ENCODE peak calls at places on chromosomes 1 and 21, in seven cellular contexts. One of them, this sample, is unnamed.

GRCh38 chr1:95002657-95003432 is 69.9 kb downstream of the ALG14 start:
- DNase-seq in MCF 10A: no peak
- DNase-seq in lower lobe of right lung: no peak
- DNase-seq in cardiac fibroblast: peak; percentile 49
- DNase-seq in B cell: no peak
- DNase-seq in activated CD8-positive, alpha-beta T cell treated with anti-CD3 and anti-CD28 coated beads for 36 hours: no peak
- DNase-seq in natural killer cell: no peak
- DNase-seq in this sample: no peak

GRCh38 chr1:114512595-114513280 is 1.7 kb upstream of the TRIM33 start:
- DNase-seq in activated CD8-positive, alpha-beta T cell treated with anti-CD3 and anti-CD28 coated beads for 36 hours: no peak
- DNase-seq in cardiac fibroblast: no peak
- DNase-seq in lower lobe of right lung: no peak
- DNase-seq in natural killer cell: no peak
- DNase-seq in MCF 10A: no peak
- DNase-seq in B cell: no peak
- DNase-seq in this sample: no peak

GRCh38 chr1:2605754-2606003 is 19.1 kb downstream of the PRXL2B start:
- DNase-seq in activated CD8-positive, alpha-beta T cell treated with anti-CD3 and anti-CD28 coated beads for 36 hours: no peak
- DNase-seq in lower lobe of right lung: no peak
- DNase-seq in cardiac fibroblast: no peak
- DNase-seq in natural killer cell: no peak
- DNase-seq in B cell: no peak
- DNase-seq in MCF 10A: no peak
- DNase-seq in this sample: no peak

GRCh38 chr1:220927442-220927841 is 48.2 kb downstream of the HLX start:
- DNase-seq in MCF 10A: no peak
- DNase-seq in cardiac fibroblast: no peak
- DNase-seq in B cell: no peak
- DNase-seq in natural killer cell: no peak
- DNase-seq in activated CD8-positive, alpha-beta T cell treated with anti-CD3 and anti-CD28 coated beads for 36 hours: no peak
- DNase-seq in lower lobe of right lung: no peak
- DNase-seq in this sample: no peak

GRCh38 chr1:32811265-32811664 is 5.9 kb downstream of the YARS1 start:
- DNase-seq in B cell: no peak
- DNase-seq in activated CD8-positive, alpha-beta T cell treated with anti-CD3 and anti-CD28 coated beads for 36 hours: no peak
- DNase-seq in natural killer cell: no peak
- DNase-seq in lower lobe of right lung: no peak
- DNase-seq in MCF 10A: no peak
- DNase-seq in cardiac fibroblast: no peak
- DNase-seq in this sample: no peak

GRCh38 chr1:5836776-5837440 is 155.3 kb downstream of the NPHP4 start:
- DNase-seq in B cell: no peak
- DNase-seq in natural killer cell: no peak
- DNase-seq in MCF 10A: peak; percentile 5
- DNase-seq in activated CD8-positive, alpha-beta T cell treated with anti-CD3 and anti-CD28 coated beads for 36 hours: no peak
- DNase-seq in cardiac fibroblast: no peak
- DNase-seq in lower lobe of right lung: no peak
- DNase-seq in this sample: no peak

GRCh38 chr1:10544239-10544638 is 69.5 kb downstream of the PEX14 start:
- DNase-seq in activated CD8-positive, alpha-beta T cell treated with anti-CD3 and anti-CD28 coated beads for 36 hours: no peak
- DNase-seq in MCF 10A: no peak
- DNase-seq in lower lobe of right lung: no peak
- DNase-seq in B cell: no peak
- DNase-seq in cardiac fibroblast: no peak
- DNase-seq in natural killer cell: no peak
- DNase-seq in this sample: no peak

GRCh38 chr1:54577612-54578011 is 29.6 kb downstream of the ACOT11 start:
- DNase-seq in cardiac fibroblast: peak; percentile 85
- DNase-seq in activated CD8-positive, alpha-beta T cell treated with anti-CD3 and anti-CD28 coated beads for 36 hours: no peak
- DNase-seq in B cell: no peak
- DNase-seq in MCF 10A: peak; percentile 33
- DNase-seq in natural killer cell: no peak
- DNase-seq in lower lobe of right lung: peak; percentile 86
- DNase-seq in this sample: no peak

GRCh38 chr1:71046891-71047634 is 553 bp downstream of the PTGER3 start:
- DNase-seq in lower lobe of right lung: peak; percentile 53
- DNase-seq in cardiac fibroblast: no peak
- DNase-seq in B cell: peak; percentile 29
- DNase-seq in MCF 10A: no peak
- DNase-seq in activated CD8-positive, alpha-beta T cell treated with anti-CD3 and anti-CD28 coated beads for 36 hours: peak; percentile 21
- DNase-seq in natural killer cell: peak; percentile 20
- DNase-seq in this sample: no peak

GRCh38 chr1:56418047-56418680 is 161.2 kb downstream of the PLPP3 start:
- DNase-seq in natural killer cell: no peak
- DNase-seq in activated CD8-positive, alpha-beta T cell treated with anti-CD3 and anti-CD28 coated beads for 36 hours: no peak
- DNase-seq in B cell: no peak
- DNase-seq in MCF 10A: no peak
- DNase-seq in lower lobe of right lung: no peak
- DNase-seq in cardiac fibroblast: no peak
- DNase-seq in this sample: no peak

DNA sequence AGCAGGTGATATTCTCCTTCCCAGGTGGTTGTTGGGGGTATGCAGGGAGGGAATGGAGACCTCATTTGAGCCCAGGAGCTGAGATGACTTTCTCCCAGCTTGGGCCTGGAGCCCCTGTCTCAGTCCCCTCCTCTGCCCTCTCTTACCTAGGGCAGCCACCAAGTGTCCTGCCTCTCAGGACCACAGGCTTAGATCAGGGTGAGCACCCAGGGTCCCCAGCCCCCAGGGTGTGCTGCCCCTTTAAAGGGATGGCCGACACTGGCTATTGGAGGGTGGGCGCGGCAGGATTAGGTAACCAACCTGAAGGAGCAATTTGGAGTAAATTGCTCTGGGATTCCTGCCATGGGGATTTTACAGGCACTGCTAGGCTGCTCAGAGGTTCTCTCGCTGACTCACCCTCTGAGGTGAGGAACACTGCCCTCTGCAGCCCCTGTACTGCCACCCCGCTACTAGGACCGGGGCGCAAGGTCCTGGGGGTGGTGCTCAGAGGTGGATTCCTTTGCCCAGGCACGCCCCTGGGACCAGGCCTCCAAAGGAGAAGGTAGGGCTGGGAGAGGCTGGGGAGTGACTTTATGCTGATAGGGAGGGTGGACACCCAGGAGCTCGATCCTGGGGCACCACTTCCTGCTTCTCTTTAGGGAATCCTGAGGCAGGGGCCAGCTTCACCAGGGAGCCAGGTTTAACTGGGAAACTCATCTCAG is 1.5 kb downstream of the RPS6KA1 start:
- DNase-seq in lower lobe of right lung: peak; percentile 87
- DNase-seq in B cell: no peak
- DNase-seq in activated CD8-positive, alpha-beta T cell treated with anti-CD3 and anti-CD28 coated beads for 36 hours: no peak
- DNase-seq in natural killer cell: no peak
- DNase-seq in MCF 10A: peak; percentile 97
- DNase-seq in cardiac fibroblast: peak; percentile 47
- DNase-seq in this sample: no peak
- TF ChIP-seq CTCF in lower lobe of right lung: peak; percentile 44
- TF ChIP-seq CTCF in B cell: no peak
- TF ChIP-seq CTCF in activated CD8-positive, alpha-beta T cell treated with anti-CD3 and anti-CD28 coated beads for 36 hours: no peak
- TF ChIP-seq CTCF in natural killer cell: no peak
- TF ChIP-seq CTCF in MCF 10A: peak; percentile 58
- TF ChIP-seq CTCF in cardiac fibroblast: peak; percentile 26
- TF ChIP-seq CTCF in this sample: no peak

GRCh38 chr1:190754769-190755168 is 277.1 kb upstream of the BRINP3 start:
- DNase-seq in lower lobe of right lung: no peak
- DNase-seq in B cell: no peak
- DNase-seq in activated CD8-positive, alpha-beta T cell treated with anti-CD3 and anti-CD28 coated beads for 36 hours: no peak
- DNase-seq in natural killer cell: no peak
- DNase-seq in cardiac fibroblast: peak; percentile 74
- DNase-seq in MCF 10A: peak; percentile 76
- DNase-seq in this sample: no peak
- TF ChIP-seq CTCF in lower lobe of right lung: no peak
- TF ChIP-seq CTCF in B cell: no peak
- TF ChIP-seq CTCF in activated CD8-positive, alpha-beta T cell treated with anti-CD3 and anti-CD28 coated beads for 36 hours: no peak
- TF ChIP-seq CTCF in natural killer cell: no peak
- TF ChIP-seq CTCF in cardiac fibroblast: no peak
- TF ChIP-seq CTCF in MCF 10A: peak; percentile 41
- TF ChIP-seq CTCF in this sample: no peak

GRCh38 chr1:153786038-153786790 is 11.0 kb downstream of the SLC27A3 start:
- DNase-seq in lower lobe of right lung: peak; percentile 6
- DNase-seq in B cell: no peak
- DNase-seq in activated CD8-positive, alpha-beta T cell treated with anti-CD3 and anti-CD28 coated beads for 36 hours: no peak
- DNase-seq in MCF 10A: no peak
- DNase-seq in natural killer cell: no peak
- DNase-seq in cardiac fibroblast: no peak
- DNase-seq in this sample: no peak

GRCh38 chr1:153778824-153779519 is 3.8 kb downstream of the SLC27A3 start:
- DNase-seq in lower lobe of right lung: no peak
- DNase-seq in MCF 10A: no peak
- DNase-seq in B cell: no peak
- DNase-seq in cardiac fibroblast: no peak
- DNase-seq in activated CD8-positive, alpha-beta T cell treated with anti-CD3 and anti-CD28 coated beads for 36 hours: no peak
- DNase-seq in natural killer cell: no peak
- DNase-seq in this sample: no peak

GRCh38 chr1:153780551-153780950 is 5.3 kb downstream of the SLC27A3 start:
- DNase-seq in MCF 10A: no peak
- DNase-seq in cardiac fibroblast: no peak
- DNase-seq in activated CD8-positive, alpha-beta T cell treated with anti-CD3 and anti-CD28 coated beads for 36 hours: no peak
- DNase-seq in B cell: no peak
- DNase-seq in natural killer cell: no peak
- DNase-seq in lower lobe of right lung: no peak
- DNase-seq in this sample: no peak

GRCh38 chr1:153779781-153780541 is 4.8 kb downstream of the SLC27A3 start:
- DNase-seq in MCF 10A: no peak
- DNase-seq in cardiac fibroblast: peak; percentile 44
- DNase-seq in natural killer cell: no peak
- DNase-seq in B cell: no peak
- DNase-seq in activated CD8-positive, alpha-beta T cell treated with anti-CD3 and anti-CD28 coated beads for 36 hours: no peak
- DNase-seq in lower lobe of right lung: peak; percentile 32
- DNase-seq in this sample: no peak

GRCh38 chr1:153783233-153784190 is 8.3 kb downstream of the SLC27A3 start:
- DNase-seq in natural killer cell: peak; percentile 91
- DNase-seq in MCF 10A: peak; percentile 92
- DNase-seq in cardiac fibroblast: peak; percentile 96
- DNase-seq in lower lobe of right lung: peak; percentile 94
- DNase-seq in activated CD8-positive, alpha-beta T cell treated with anti-CD3 and anti-CD28 coated beads for 36 hours: peak; percentile 93
- DNase-seq in B cell: peak; percentile 96
- DNase-seq in this sample: peak; percentile 95
- TF ChIP-seq CTCF in natural killer cell: no peak
- TF ChIP-seq CTCF in MCF 10A: no peak
- TF ChIP-seq CTCF in cardiac fibroblast: no peak
- TF ChIP-seq CTCF in lower lobe of right lung: no peak
- TF ChIP-seq CTCF in activated CD8-positive, alpha-beta T cell treated with anti-CD3 and anti-CD28 coated beads for 36 hours: no peak
- TF ChIP-seq CTCF in B cell: no peak
- TF ChIP-seq CTCF in this sample: peak; percentile 50

GRCh38 chr1:113101588-113101987 is 28.6 kb downstream of the LRIG2 start:
- DNase-seq in lower lobe of right lung: no peak
- DNase-seq in activated CD8-positive, alpha-beta T cell treated with anti-CD3 and anti-CD28 coated beads for 36 hours: no peak
- DNase-seq in MCF 10A: no peak
- DNase-seq in natural killer cell: no peak
- DNase-seq in B cell: no peak
- DNase-seq in cardiac fibroblast: peak; percentile 14
- DNase-seq in this sample: no peak
- TF ChIP-seq CTCF in lower lobe of right lung: no peak
- TF ChIP-seq CTCF in activated CD8-positive, alpha-beta T cell treated with anti-CD3 and anti-CD28 coated beads for 36 hours: no peak
- TF ChIP-seq CTCF in MCF 10A: no peak
- TF ChIP-seq CTCF in natural killer cell: no peak
- TF ChIP-seq CTCF in B cell: no peak
- TF ChIP-seq CTCF in cardiac fibroblast: no peak
- TF ChIP-seq CTCF in this sample: no peak

DNA sequence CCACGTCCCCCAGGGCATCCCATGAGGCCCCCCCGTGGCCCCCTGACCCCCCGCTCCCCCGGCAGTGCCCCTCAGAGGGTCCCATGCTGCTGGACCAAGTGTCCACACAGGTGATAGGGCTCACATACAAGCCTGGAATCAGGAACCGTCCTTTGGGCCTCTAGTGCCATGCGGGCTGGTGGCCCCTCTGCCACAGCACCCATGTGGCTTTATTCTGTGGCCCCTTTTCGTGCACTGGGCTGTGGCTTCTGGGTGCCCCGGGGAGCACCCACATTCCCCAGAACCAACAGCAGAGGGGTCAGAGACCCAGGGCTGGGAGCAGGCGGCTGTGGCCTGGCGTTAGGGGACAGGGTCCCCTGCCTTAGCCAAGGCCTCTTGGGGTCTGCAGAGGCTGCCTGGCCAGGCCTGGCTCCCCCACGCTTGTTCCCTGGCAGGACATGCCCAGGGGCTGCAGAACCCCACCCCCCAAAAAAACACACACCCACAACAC is 31.7 kb downstream of the SLC19A1 start:
- DNase-seq in natural killer cell: no peak
- DNase-seq in cardiac fibroblast: no peak
- DNase-seq in MCF 10A: no peak
- DNase-seq in B cell: no peak
- DNase-seq in activated CD8-positive, alpha-beta T cell treated with anti-CD3 and anti-CD28 coated beads for 36 hours: no peak
- DNase-seq in lower lobe of right lung: no peak
- DNase-seq in this sample: peak; percentile 66
- TF ChIP-seq CTCF in natural killer cell: no peak
- TF ChIP-seq CTCF in cardiac fibroblast: no peak
- TF ChIP-seq CTCF in MCF 10A: no peak
- TF ChIP-seq CTCF in B cell: no peak
- TF ChIP-seq CTCF in activated CD8-positive, alpha-beta T cell treated with anti-CD3 and anti-CD28 coated beads for 36 hours: no peak
- TF ChIP-seq CTCF in lower lobe of right lung: no peak
- TF ChIP-seq CTCF in this sample: no peak

This sample was measured in type B pancreatic cell.